ENCODE peak calls at places on chromosomes 6 and 20, in four cellular contexts. One of them, this sample, is unnamed.

GRCh38 chr6:72580281-72580940 is 41.5 kb upstream of the KCNQ5 start:
- DNase-seq in GM12878: no peak
- DNase-seq in HEK293T: peak; percentile 34
- DNase-seq in HepG2: peak; percentile 9
- DNase-seq in this sample: peak; percentile 44

GRCh38 chr6:159974932-159975331 is 6.0 kb downstream of the IGF2R start:
- DNase-seq in HepG2: no peak
- DNase-seq in HEK293T: no peak
- DNase-seq in GM12878: no peak
- DNase-seq in this sample: no peak

GRCh38 chr6:118403036-118403435 is 145.1 kb upstream of the PLN start:
- DNase-seq in HEK293T: no peak
- DNase-seq in HepG2: no peak
- DNase-seq in GM12878: no peak
- DNase-seq in this sample: no peak

GRCh38 chr6:113451030-113451429 is 406.1 kb upstream of the MARCKS start:
- DNase-seq in GM12878: no peak
- DNase-seq in HEK293T: no peak
- DNase-seq in HepG2: no peak
- DNase-seq in this sample: no peak

GRCh38 chr6:5112065-5112799 is 27.1 kb downstream of the PPP1R3G start:
- DNase-seq in HEK293T: no peak
- DNase-seq in HepG2: no peak
- DNase-seq in GM12878: no peak
- DNase-seq in this sample: peak; percentile 16

GRCh38 chr6:112296122-112296521 is 41.8 kb upstream of the LAMA4 start:
- DNase-seq in HepG2: peak; percentile 32
- DNase-seq in GM12878: no peak
- DNase-seq in HEK293T: peak; percentile 70
- DNase-seq in this sample: no peak

GRCh38 chr20:1322511-1323245 is 6.3 kb downstream of the SDCBP2 start:
- DNase-seq in HEK293T: no peak
- DNase-seq in HepG2: no peak
- DNase-seq in GM12878: no peak
- DNase-seq in this sample: no peak

GRCh38 chr6:28497893-28498292 is 17.7 kb downstream of the GPX6 start:
- DNase-seq in GM12878: no peak
- DNase-seq in HepG2: no peak
- DNase-seq in HEK293T: no peak
- DNase-seq in this sample: no peak

GRCh38 chr6:52994031-52994788 is 874 bp downstream of the GSTA4 start:
- DNase-seq in GM12878: no peak
- DNase-seq in HepG2: peak; percentile 46
- DNase-seq in HEK293T: peak; percentile 26
- DNase-seq in this sample: peak; percentile 9

GRCh38 chr6:68086199-68086598 is 548.9 kb upstream of the ADGRB3 start:
- DNase-seq in HepG2: no peak
- DNase-seq in GM12878: no peak
- DNase-seq in HEK293T: no peak
- DNase-seq in this sample: no peak

GRCh38 chr6:152267967-152268845 is 369.0 kb downstream of the SYNE1 start:
- DNase-seq in HEK293T: peak; percentile 25
- DNase-seq in GM12878: no peak
- DNase-seq in HepG2: peak; percentile 45
- DNase-seq in this sample: peak; percentile 11

GRCh38 chr6:36445651-36446050 is 2.9 kb downstream of the KCTD20 start:
- DNase-seq in GM12878: no peak
- DNase-seq in HepG2: no peak
- DNase-seq in HEK293T: no peak
- DNase-seq in this sample: no peak

GRCh38 chr20:19621072-19621471 is 137.0 kb upstream of the RIN2 start:
- DNase-seq in GM12878: no peak
- DNase-seq in HEK293T: no peak
- DNase-seq in HepG2: no peak
- DNase-seq in this sample: no peak

GRCh38 chr20:41482647-41483552 is 116.3 kb upstream of the EMILIN3 start:
- DNase-seq in GM12878: no peak
- DNase-seq in HepG2: no peak
- DNase-seq in HEK293T: no peak
- DNase-seq in this sample: no peak

GRCh38 chr20:50152394-50153152 is 950 bp downstream of the PEDS1 start:
- DNase-seq in GM12878: no peak
- DNase-seq in HEK293T: no peak
- DNase-seq in HepG2: no peak
- DNase-seq in this sample: peak; percentile 46
- TF ChIP-seq FOXK2 in GM12878: no peak
- TF ChIP-seq FOXK2 in HEK293T: no peak
- TF ChIP-seq FOXK2 in HepG2: no peak
- TF ChIP-seq FOXK2 in this sample: no peak

GRCh38 chr6:48068326-48069191 is 42.4 kb downstream of the PTCHD4 start:
- DNase-seq in HepG2: no peak
- DNase-seq in GM12878: no peak
- DNase-seq in HEK293T: peak; percentile 8
- DNase-seq in this sample: no peak
- TF ChIP-seq FOXK2 in HepG2: no peak
- TF ChIP-seq FOXK2 in GM12878: no peak
- TF ChIP-seq FOXK2 in HEK293T: no peak
- TF ChIP-seq FOXK2 in this sample: no peak

GRCh38 chr6:107737397-107737793 is 86.7 kb downstream of the SCML4 start:
- DNase-seq in GM12878: no peak
- DNase-seq in HEK293T: no peak
- DNase-seq in HepG2: no peak
- DNase-seq in this sample: no peak

GRCh38 chr6:107741191-107741680 is 82.9 kb downstream of the SCML4 start:
- DNase-seq in GM12878: no peak
- DNase-seq in HepG2: no peak
- DNase-seq in HEK293T: no peak
- DNase-seq in this sample: no peak

GRCh38 chr6:107736713-107737396 is 87.3 kb downstream of the SCML4 start:
- DNase-seq in HEK293T: no peak
- DNase-seq in GM12878: no peak
- DNase-seq in HepG2: no peak
- DNase-seq in this sample: no peak

GRCh38 chr6:107743311-107743710 is 80.8 kb downstream of the SCML4 start:
- DNase-seq in HepG2: no peak
- DNase-seq in HEK293T: no peak
- DNase-seq in GM12878: no peak
- DNase-seq in this sample: no peak

GRCh38 chr6:107740496-107741190 is 83.5 kb downstream of the SCML4 start:
- DNase-seq in GM12878: no peak
- DNase-seq in HEK293T: no peak
- DNase-seq in HepG2: no peak
- DNase-seq in this sample: no peak
- TF ChIP-seq FOXK2 in GM12878: no peak
- TF ChIP-seq FOXK2 in HEK293T: no peak
- TF ChIP-seq FOXK2 in HepG2: no peak
- TF ChIP-seq FOXK2 in this sample: no peak

DNA sequence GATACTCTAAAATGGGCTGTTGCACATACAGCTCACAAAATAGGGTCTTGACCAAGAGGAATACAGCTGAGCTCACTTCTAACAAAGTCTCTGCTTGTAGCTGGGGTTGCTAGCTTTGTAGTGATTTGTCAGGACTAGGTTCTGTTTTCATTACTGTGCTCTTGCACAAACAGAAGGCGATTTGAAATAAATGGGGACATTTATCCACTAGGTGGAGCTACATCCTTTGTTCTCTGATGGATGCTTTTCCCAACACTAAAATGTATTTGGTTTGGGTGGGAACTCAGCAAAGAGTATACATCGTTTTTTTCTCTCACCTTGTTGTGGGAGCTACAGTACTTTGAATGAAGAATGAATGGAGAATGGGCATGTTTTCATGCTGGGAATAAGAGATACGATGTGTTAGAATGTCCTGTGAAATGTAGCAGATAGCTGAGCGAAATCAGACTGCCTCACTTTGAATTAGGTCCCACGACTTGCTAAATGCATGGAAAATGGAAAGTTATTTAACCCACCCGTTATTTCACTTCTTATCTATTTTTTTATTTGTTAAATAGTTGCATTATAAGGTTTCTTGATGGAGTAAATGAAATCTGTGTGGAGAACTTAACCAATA is 494.7 kb upstream of the MAP3K7 start:
- DNase-seq in HEK293T: peak; percentile 44
- DNase-seq in HepG2: peak; percentile 25
- DNase-seq in GM12878: no peak
- DNase-seq in this sample: peak; percentile 30
- TF ChIP-seq FOXK2 in HEK293T: no peak
- TF ChIP-seq FOXK2 in HepG2: no peak
- TF ChIP-seq FOXK2 in GM12878: no peak
- TF ChIP-seq FOXK2 in this sample: no peak

GRCh38 chr6:148599967-148600426 is 146.8 kb upstream of the UST start:
- DNase-seq in HEK293T: no peak
- DNase-seq in GM12878: no peak
- DNase-seq in HepG2: peak; percentile 50
- DNase-seq in this sample: no peak
- TF ChIP-seq FOXK2 in HEK293T: no peak
- TF ChIP-seq FOXK2 in GM12878: no peak
- TF ChIP-seq FOXK2 in HepG2: no peak
- TF ChIP-seq FOXK2 in this sample: no peak

DNA sequence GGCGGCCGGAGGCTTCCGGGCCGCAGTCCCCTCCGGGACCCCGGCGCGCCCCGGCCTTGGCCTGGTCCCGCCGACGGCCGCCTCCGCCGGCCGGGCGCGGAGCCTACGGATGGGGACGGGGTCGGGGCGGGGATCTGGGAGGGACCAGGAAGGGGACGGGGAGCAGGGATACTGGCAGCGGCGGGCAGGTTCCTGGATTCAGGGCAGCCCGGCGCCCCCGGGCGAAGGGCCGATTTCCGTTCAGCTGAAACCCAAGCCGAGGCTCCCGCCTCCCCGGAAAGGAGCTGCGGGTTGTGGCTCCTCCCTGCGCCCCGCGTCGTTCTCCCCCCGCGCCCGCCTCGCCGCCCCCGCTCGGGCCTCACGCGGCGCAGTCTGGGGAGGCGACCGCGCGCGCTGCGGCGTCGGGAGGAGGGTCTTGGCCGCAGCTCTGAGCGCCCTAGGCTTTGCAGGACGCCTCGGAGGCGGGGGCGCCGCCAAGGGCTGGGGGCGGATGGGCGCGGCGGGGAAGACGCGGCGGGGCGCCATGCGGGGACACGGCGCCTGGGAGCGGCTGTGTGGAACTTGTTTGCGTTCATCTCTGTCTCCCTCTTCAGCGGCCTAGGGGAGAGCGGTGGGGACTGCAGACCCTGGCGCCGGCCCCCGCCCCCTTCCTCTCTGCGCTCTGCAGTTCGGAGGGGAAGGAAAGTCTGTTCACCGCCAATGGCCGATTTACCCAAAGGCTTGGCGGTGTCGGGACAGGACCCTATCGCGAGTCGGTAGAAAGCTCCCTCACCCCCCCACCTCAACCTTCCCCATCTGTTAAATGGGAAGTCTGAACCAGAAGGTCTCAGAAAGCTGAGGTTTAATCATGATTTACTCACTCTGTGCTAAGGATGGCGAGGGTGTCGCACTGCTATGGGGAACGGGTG is 22.7 kb upstream of the TMEM181 start:
- DNase-seq in HEK293T: peak; percentile 51
- DNase-seq in GM12878: no peak
- DNase-seq in HepG2: peak; percentile 56
- DNase-seq in this sample: peak; percentile 73
- TF ChIP-seq FOXK2 in HEK293T: no peak
- TF ChIP-seq FOXK2 in GM12878: no peak
- TF ChIP-seq FOXK2 in HepG2: no peak
- TF ChIP-seq FOXK2 in this sample: no peak

GRCh38 chr20:34711813-34712430 is 7.8 kb downstream of the TP53INP2 start:
- DNase-seq in HepG2: no peak
- DNase-seq in HEK293T: no peak
- DNase-seq in GM12878: no peak
- DNase-seq in this sample: no peak

GRCh38 chr20:34710861-34711574 is 6.9 kb downstream of the TP53INP2 start:
- DNase-seq in GM12878: no peak
- DNase-seq in HepG2: no peak
- DNase-seq in HEK293T: no peak
- DNase-seq in this sample: no peak

GRCh38 chr20:34712525-34713192 is 8.5 kb downstream of the TP53INP2 start:
- DNase-seq in HEK293T: no peak
- DNase-seq in GM12878: no peak
- DNase-seq in HepG2: peak; percentile 92
- DNase-seq in this sample: no peak

GRCh38 chr20:34715384-34715783 is 11.2 kb downstream of the TP53INP2 start:
- DNase-seq in HepG2: no peak
- DNase-seq in GM12878: no peak
- DNase-seq in HEK293T: no peak
- DNase-seq in this sample: no peak

DNA sequence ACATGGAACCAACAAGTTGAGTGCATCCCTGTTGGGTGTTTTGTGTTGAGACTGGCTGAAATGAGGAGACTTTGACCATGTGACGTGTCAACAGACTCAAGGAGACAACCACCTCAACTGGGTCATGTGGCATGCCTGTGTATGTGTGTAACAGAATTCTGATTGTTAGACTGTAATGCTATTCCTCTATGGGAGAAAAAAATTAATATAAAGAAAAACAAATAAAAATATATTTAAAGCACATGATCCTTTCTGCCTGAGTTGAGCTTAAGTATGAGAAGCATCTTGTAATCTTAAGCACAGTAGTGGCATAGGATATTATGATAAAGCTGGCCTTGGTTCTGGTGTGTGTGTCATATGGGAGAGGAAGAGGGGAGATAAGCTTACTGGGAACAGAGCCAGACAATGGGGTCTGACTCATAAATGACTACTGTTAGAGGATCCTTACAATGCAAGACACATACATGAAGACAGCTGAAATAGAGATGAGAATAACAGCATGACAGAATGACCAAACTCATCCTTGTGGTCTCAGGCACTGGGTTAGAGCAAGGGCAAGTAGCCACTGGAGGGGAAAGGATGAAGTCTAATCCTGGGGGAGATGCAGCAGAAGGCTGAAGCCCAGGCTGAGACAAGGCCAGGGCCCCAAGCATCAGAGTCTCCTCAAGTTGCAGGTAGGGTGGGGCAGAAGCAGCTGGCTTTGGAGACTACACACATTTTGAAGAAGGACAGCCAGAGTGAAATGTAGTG is 9.2 kb downstream of the TP53INP2 start:
- DNase-seq in HEK293T: no peak
- DNase-seq in HepG2: peak; percentile 91
- DNase-seq in GM12878: peak; percentile 57
- DNase-seq in this sample: peak; percentile 96
- TF ChIP-seq FOXK2 in HEK293T: no peak
- TF ChIP-seq FOXK2 in HepG2: no peak
- TF ChIP-seq FOXK2 in GM12878: no peak
- TF ChIP-seq FOXK2 in this sample: peak; percentile 65

This sample was measured in K562.